ENCODE peak calls at places on chromosomes 1 and 21, in seven cellular contexts. R is left kidney, J is AG10803, Q is heart right ventricle, T is GDM1, A is adrenal gland, N is GM18507. W is an unnamed sample.

GRCh38 chr1:39196244-39197215 is 8.0 kb upstream of the MACF1 start:
- DNase-seq in R (no peak), J (peak), Q (peak), T (peak), A (no peak), N (no peak), W (peak)

GRCh38 chr1:233704125-233704881 is 90.4 kb downstream of the KCNK1 start:
- DNase-seq in R (no peak), J (no peak), Q (no peak), T (no peak), A (no peak), N (no peak), W (no peak)

GRCh38 chr1:10696977-10697376 is 99.5 kb downstream of the CASZ1 start:
- DNase-seq in R (no peak), J (no peak), Q (no peak), T (no peak), A (peak), N (no peak), W (no peak)

GRCh38 chr21:35189077-35189863 is 140.2 kb upstream of the RUNX1 start:
- DNase-seq in R (peak), J (peak), Q (no peak), T (no peak), A (no peak), N (peak), W (no peak)

GRCh38 chr21:22224261-22224660 is 1226.1 kb downstream of the NCAM2 start:
- DNase-seq in R (no peak), J (no peak), Q (no peak), T (no peak), A (no peak), N (no peak), W (no peak)

GRCh38 chr21:36297938-36298572 is 21.9 kb upstream of the MORC3 start:
- DNase-seq in R (no peak), J (peak), Q (peak), T (peak), A (peak), N (peak), W (peak)

GRCh38 chr1:117574206-117574835 is 31.5 kb upstream of the TENT5C start:
- DNase-seq in R (no peak), J (no peak), Q (no peak), T (no peak), A (no peak), N (no peak), W (no peak)

GRCh38 chr1:225835752-225836151 is 25.8 kb downstream of the EPHX1 start:
- DNase-seq in R (no peak), J (peak), Q (peak), T (no peak), A (peak), N (no peak), W (no peak)

GRCh38 chr1:220121791-220122530 is 28.0 kb downstream of the IARS2 start:
- DNase-seq in R (no peak), J (no peak), Q (no peak), T (no peak), A (no peak), N (no peak), W (no peak)

GRCh38 chr1:109995536-109995935 is 11.0 kb downstream of the AHCYL1 start:
- DNase-seq in R (no peak), J (no peak), Q (no peak), T (no peak), A (no peak), N (no peak), W (no peak)

GRCh38 chr1:205263580-205264190 is 35.9 kb downstream of the TMCC2 start:
- DNase-seq in R (no peak), J (peak), Q (no peak), T (no peak), A (no peak), N (no peak), W (no peak)

GRCh38 chr1:149972547-149972946 is 35.9 kb upstream of the MTMR11 start:
- DNase-seq in R (no peak), J (no peak), Q (no peak), T (no peak), A (no peak), N (no peak), W (no peak)

GRCh38 chr1:31598980-31599379 is 18.5 kb upstream of the HCRTR1 start:
- DNase-seq in R (no peak), J (no peak), Q (no peak), T (no peak), A (no peak), N (no peak), W (no peak)

GRCh38 chr1:32903991-32904776 is 3.0 kb upstream of the TMEM54 start:
- DNase-seq in R (no peak), J (no peak), Q (no peak), T (no peak), A (no peak), N (no peak), W (no peak)

GRCh38 chr1:29379438-29380073 is 143.2 kb downstream of the PTPRU start:
- DNase-seq in R (peak), J (peak), Q (no peak), T (no peak), A (no peak), N (no peak), W (no peak)

GRCh38 chr1:11053758-11054137 is 6.1 kb downstream of the SRM start:
- DNase-seq in R (peak), J (no peak), Q (no peak), T (no peak), A (no peak), N (no peak), W (no peak)

GRCh38 chr1:57336793-57337192 is 87.1 kb downstream of the DAB1 start:
- DNase-seq in R (no peak), J (no peak), Q (no peak), T (no peak), A (no peak), N (no peak), W (no peak)

GRCh38 chr1:44684525-44684924 is 10.0 kb downstream of the ARMH1 start:
- DNase-seq in R (no peak), J (no peak), Q (no peak), T (peak), A (peak), N (peak), W (no peak)

GRCh38 chr1:31382379-31382989 is 9.6 kb upstream of the FABP3 start:
- DNase-seq in R (no peak), J (no peak), Q (peak), T (no peak), A (no peak), N (no peak), W (no peak)

GRCh38 chr21:17089121-17089520 is 423.7 kb upstream of the CXADR start:
- DNase-seq in R (peak), J (no peak), Q (no peak), T (no peak), A (no peak), N (no peak), W (no peak)

GRCh38 chr1:92791487-92792058 is 6.7 kb upstream of the EVI5 start:
- DNase-seq in R (no peak), J (no peak), Q (no peak), T (no peak), A (no peak), N (no peak), W (no peak)